ENCODE peak calls at places on chromosomes 2 and 18, in five cellular contexts. T is choroid plexus epithelial cell, I is H54, C is progenitor cell of endocrine pancreas, R is A549. X is an unnamed sample.

GRCh38 chr2:202091476-202091875 is 18.4 kb downstream of the KIAA2012 start:
- DNase-seq in T (peak; percentile 14), I (no peak), C (no peak), R (no peak), X (no peak)

GRCh38 chr2:43224131-43224570 is 2.3 kb downstream of the ZFP36L2 start:
- DNase-seq in T (peak; percentile 82), I (no peak), C (peak; percentile 49), R (peak; percentile 87), X (peak; percentile 78)

GRCh38 chr18:8960740-8961657 is 141.5 kb upstream of the NDUFV2 start:
- DNase-seq in T (peak; percentile 90), I (peak; percentile 48), C (no peak), R (peak; percentile 63), X (peak; percentile 71)

GRCh38 chr2:31150120-31150670 is 12.0 kb upstream of the GALNT14 start:
- DNase-seq in T (no peak), I (no peak), C (no peak), R (no peak), X (no peak)

GRCh38 chr2:63814114-63814513 is 27.6 kb upstream of the UGP2 start:
- DNase-seq in T (no peak), I (no peak), C (no peak), R (no peak), X (peak; percentile 14)

GRCh38 chr2:60882971-60883753 is 1.8 kb downstream of the REL start:
- DNase-seq in T (peak; percentile 24), I (no peak), C (no peak), R (peak; percentile 25), X (peak; percentile 20)

GRCh38 chr2:46029332-46029811 is 267.8 kb upstream of the EPAS1 start:
- DNase-seq in T (peak; percentile 77), I (no peak), C (no peak), R (peak; percentile 57), X (peak; percentile 64)

GRCh38 chr2:206814486-206814885 is 49.1 kb downstream of the FASTKD2 start:
- DNase-seq in T (no peak), I (no peak), C (no peak), R (no peak), X (no peak)

GRCh38 chr2:240965296-240965904 is 33.0 kb upstream of the SNED1 start:
- DNase-seq in T (no peak), I (no peak), C (no peak), R (no peak), X (peak; percentile 40)

GRCh38 chr18:36454258-36454657 is 156.7 kb downstream of the FHOD3 start:
- DNase-seq in T (no peak), I (no peak), C (no peak), R (no peak), X (no peak)

GRCh38 chr2:20585351-20585709 is 65.6 kb downstream of the HS1BP3 start:
- DNase-seq in T (peak; percentile 21), I (no peak), C (no peak), R (no peak), X (no peak)

GRCh38 chr18:33440011-33440383 is 524 bp downstream of the CCDC178 start:
- DNase-seq in T (peak; percentile 80), I (no peak), C (peak; percentile 30), R (peak; percentile 48), X (peak; percentile 70)

GRCh38 chr2:9744256-9745004 is 98.8 kb upstream of the TAF1B start:
- DNase-seq in T (no peak), I (no peak), C (no peak), R (no peak), X (no peak)

GRCh38 chr18:46333371-46334199 is 229.4 kb downstream of the HAUS1 start:
- DNase-seq in T (peak; percentile 16), I (no peak), C (peak; percentile 47), R (peak; percentile 31), X (no peak)

GRCh38 chr18:21602302-21602592 is 1.7 kb upstream of the ESCO1 start:
- DNase-seq in T (no peak), I (no peak), C (no peak), R (no peak), X (no peak)

GRCh38 chr18:23377669-23378469 is 75.2 kb upstream of the RIOK3 start:
- DNase-seq in T (peak; percentile 93), I (peak; percentile 29), C (no peak), R (peak; percentile 51), X (peak; percentile 87)

GRCh38 chr2:128425731-128426620 is 107.3 kb upstream of the HS6ST1 start:
- DNase-seq in T (no peak), I (peak; percentile 27), C (no peak), R (peak; percentile 45), X (no peak)

GRCh38 chr2:10906926-10907479 is 4.7 kb upstream of the KCNF1 start:
- DNase-seq in T (no peak), I (no peak), C (no peak), R (no peak), X (no peak)

GRCh38 chr2:218434456-218434855 is 15.5 kb downstream of the VIL1 start:
- DNase-seq in T (no peak), I (no peak), C (no peak), R (no peak), X (no peak)

GRCh38 chr2:219571311-219572236 is at the start of gene OBSL1:
- DNase-seq in T (peak; percentile 70), I (peak; percentile 75), C (peak; percentile 77), R (peak; percentile 71), X (peak; percentile 79)

GRCh38 chr18:49006641-49007136 is 55.9 kb upstream of the SMAD7 start:
- DNase-seq in T (no peak), I (no peak), C (no peak), R (no peak), X (no peak)

GRCh38 chr2:144201868-144202468 is 318.0 kb downstream of the ZEB2 start:
- DNase-seq in T (peak; percentile 46), I (no peak), C (no peak), R (no peak), X (peak; percentile 14)

GRCh38 chr2:224973112-224974016 is 68.9 kb downstream of the DOCK10 start:
- DNase-seq in T (no peak), I (peak; percentile 37), C (no peak), R (no peak), X (no peak)

X was measured in fibroblast of pulmonary artery.